ENCODE peak calls at places on chromosome 13, in eight cellular contexts. S is fibroblast of mammary gland, D is heart left ventricle, A is ovary, X is esophagus squamous epithelium, E is NB4, G is thoracic aorta, I is stomach. N is an unnamed sample.

GRCh38 chr13:47897411-47898050 is 103.5 kb downstream of the SUCLA2 start:
- DNase-seq in S (peak), D (no peak), A (no peak), X (no peak), E (no peak), G (no peak), I (no peak), N (peak)

GRCh38 chr13:43905435-43906031 is 25.8 kb downstream of the LACC1 start:
- DNase-seq in S (peak), D (no peak), A (peak), X (no peak), E (peak), G (no peak), I (no peak), N (peak)

GRCh38 chr13:46575843-46576242 is 22.9 kb downstream of the LRCH1 start:
- DNase-seq in S (peak), D (no peak), A (no peak), X (no peak), E (no peak), G (no peak), I (no peak), N (peak)

GRCh38 chr13:97583884-97584497 is 150.0 kb downstream of the RAP2A start:
- DNase-seq in S (no peak), D (no peak), A (no peak), X (no peak), E (no peak), G (no peak), I (no peak), N (no peak)

GRCh38 chr13:100434010-100434763 is 154.4 kb downstream of the GGACT start:
- DNase-seq in S (peak), D (no peak), A (no peak), X (no peak), E (no peak), G (no peak), I (no peak), N (peak)

GRCh38 chr13:86464193-86464592 is 665.0 kb upstream of the SLITRK6 start:
- DNase-seq in S (no peak), D (no peak), A (no peak), X (no peak), E (peak), G (no peak), I (no peak), N (no peak)

GRCh38 chr13:34502621-34503020 is 439.4 kb upstream of the NBEA start:
- DNase-seq in S (no peak), D (no peak), A (no peak), X (no peak), E (no peak), G (no peak), I (no peak), N (no peak)

GRCh38 chr13:109509154-109509905 is 277.1 kb downstream of the IRS2 start:
- DNase-seq in S (peak), D (no peak), A (no peak), X (no peak), E (peak), G (no peak), I (no peak), N (peak)

GRCh38 chr13:84192125-84192524 is 309.9 kb upstream of the SLITRK1 start:
- DNase-seq in S (peak), D (no peak), A (no peak), X (no peak), E (peak), G (no peak), I (no peak), N (no peak)

GRCh38 chr13:44759222-44759721 is 183.1 kb upstream of the TSC22D1 start:
- DNase-seq in S (no peak), D (no peak), A (no peak), X (no peak), E (no peak), G (no peak), I (peak), N (no peak)

GRCh38 chr13:95924389-95924994 is 128.7 kb downstream of the UGGT2 start:
- DNase-seq in S (peak), D (no peak), A (no peak), X (no peak), E (peak), G (no peak), I (no peak), N (peak)

GRCh38 chr13:27274631-27275030 is 4.0 kb downstream of the RASL11A start:
- DNase-seq in S (no peak), D (no peak), A (no peak), X (no peak), E (no peak), G (no peak), I (no peak), N (no peak)

GRCh38 chr13:41970918-41971317 is 10.0 kb upstream of the VWA8 start:
- DNase-seq in S (no peak), D (no peak), A (no peak), X (no peak), E (no peak), G (no peak), I (no peak), N (no peak)

GRCh38 chr13:102814793-102815192 is 15.9 kb downstream of the BIVM start:
- DNase-seq in S (no peak), D (no peak), A (no peak), X (no peak), E (no peak), G (no peak), I (no peak), N (no peak)

GRCh38 chr13:42745655-42746054 is 35.7 kb upstream of the FAM216B start:
- DNase-seq in S (peak), D (no peak), A (no peak), X (no peak), E (peak), G (no peak), I (no peak), N (no peak)

GRCh38 chr13:112661291-112661690 is 28.5 kb upstream of the ATP11A start:
- DNase-seq in S (no peak), D (no peak), A (no peak), X (no peak), E (no peak), G (no peak), I (no peak), N (no peak)
- TF ChIP-seq CTCF in S (no peak), D (no peak), A (no peak), X (no peak), E (no peak), G (no peak), I (no peak), N (no peak)

GRCh38 chr13:25493930-25494707 is 122.3 kb downstream of the ATP8A2 start:
- DNase-seq in S (no peak), D (no peak), A (no peak), X (no peak), E (peak), G (no peak), I (no peak), N (no peak)

GRCh38 chr13:25489238-25489637 is 117.5 kb downstream of the ATP8A2 start:
- DNase-seq in S (no peak), D (no peak), A (no peak), X (no peak), E (no peak), G (no peak), I (no peak), N (no peak)

GRCh38 chr13:25494708-25495411 is 123.1 kb downstream of the ATP8A2 start:
- DNase-seq in S (no peak), D (no peak), A (no peak), X (no peak), E (no peak), G (no peak), I (no peak), N (no peak)

DNA sequence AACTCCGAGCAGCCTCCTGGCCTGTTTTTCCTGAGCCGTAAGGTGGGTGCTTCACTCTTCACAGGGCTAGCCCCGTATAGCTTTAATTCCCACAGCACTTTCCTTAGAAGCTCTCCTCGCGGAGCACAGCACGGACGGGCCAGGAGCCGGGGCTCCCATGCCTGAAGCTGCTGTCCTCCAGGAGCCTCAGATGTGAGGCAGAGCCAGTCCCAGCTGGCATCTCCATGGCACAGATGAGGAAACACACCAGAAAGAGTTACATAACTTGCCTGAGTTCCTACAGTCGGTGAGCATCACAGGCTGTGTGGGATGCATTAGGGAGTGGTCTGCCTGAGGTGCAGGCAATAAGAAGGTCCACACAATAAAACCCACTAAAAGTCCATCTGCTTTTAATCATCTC is 118.5 kb downstream of the ATP8A2 start:
- DNase-seq in S (no peak), D (no peak), A (no peak), X (no peak), E (no peak), G (no peak), I (no peak), N (no peak)
- H3K4me3 ChIP-seq in S (no peak), D (no peak), A (no peak), X (no peak), E (no peak), G (no peak), I (no peak), N (no peak)

GRCh38 chr13:39418424-39418823 is 184.6 kb downstream of the LHFPL6 start:
- DNase-seq in S (no peak), D (no peak), A (no peak), X (no peak), E (no peak), G (no peak), I (no peak), N (no peak)

GRCh38 chr13:39419068-39419467 is 183.9 kb downstream of the LHFPL6 start:
- DNase-seq in S (no peak), D (no peak), A (no peak), X (no peak), E (no peak), G (no peak), I (no peak), N (peak)

GRCh38 chr13:39417643-39418042 is 185.3 kb downstream of the LHFPL6 start:
- DNase-seq in S (peak), D (peak), A (no peak), X (no peak), E (peak), G (no peak), I (no peak), N (peak)

GRCh38 chr13:39415403-39415802 is 187.6 kb downstream of the LHFPL6 start:
- DNase-seq in S (peak), D (peak), A (peak), X (no peak), E (peak), G (no peak), I (no peak), N (peak)

DNA sequence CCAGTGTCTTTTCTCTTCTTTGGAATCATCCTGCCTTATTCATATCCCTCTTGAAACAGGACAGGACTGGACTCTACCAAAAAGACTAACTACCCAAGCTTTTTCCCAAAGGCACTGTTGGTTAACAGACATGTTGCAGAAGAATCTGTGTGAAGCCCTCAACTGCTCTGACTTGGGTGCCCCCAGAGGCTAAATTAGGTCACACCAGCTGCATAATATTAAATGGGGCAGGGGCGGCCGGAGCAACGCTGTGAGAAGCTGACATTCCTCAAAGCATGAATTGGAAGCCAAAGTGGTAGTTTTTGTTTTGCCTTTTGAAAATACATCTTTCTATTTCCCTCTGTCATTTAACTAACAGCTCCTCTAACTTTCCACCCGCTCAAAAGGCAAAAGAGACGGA is 185.9 kb downstream of the LHFPL6 start:
- DNase-seq in S (no peak), D (peak), A (no peak), X (no peak), E (peak), G (no peak), I (no peak), N (no peak)
- TF ChIP-seq CTCF in S (peak), D (no peak), A (no peak), X (no peak), E (no peak), G (peak), I (no peak), N (peak)

DNA sequence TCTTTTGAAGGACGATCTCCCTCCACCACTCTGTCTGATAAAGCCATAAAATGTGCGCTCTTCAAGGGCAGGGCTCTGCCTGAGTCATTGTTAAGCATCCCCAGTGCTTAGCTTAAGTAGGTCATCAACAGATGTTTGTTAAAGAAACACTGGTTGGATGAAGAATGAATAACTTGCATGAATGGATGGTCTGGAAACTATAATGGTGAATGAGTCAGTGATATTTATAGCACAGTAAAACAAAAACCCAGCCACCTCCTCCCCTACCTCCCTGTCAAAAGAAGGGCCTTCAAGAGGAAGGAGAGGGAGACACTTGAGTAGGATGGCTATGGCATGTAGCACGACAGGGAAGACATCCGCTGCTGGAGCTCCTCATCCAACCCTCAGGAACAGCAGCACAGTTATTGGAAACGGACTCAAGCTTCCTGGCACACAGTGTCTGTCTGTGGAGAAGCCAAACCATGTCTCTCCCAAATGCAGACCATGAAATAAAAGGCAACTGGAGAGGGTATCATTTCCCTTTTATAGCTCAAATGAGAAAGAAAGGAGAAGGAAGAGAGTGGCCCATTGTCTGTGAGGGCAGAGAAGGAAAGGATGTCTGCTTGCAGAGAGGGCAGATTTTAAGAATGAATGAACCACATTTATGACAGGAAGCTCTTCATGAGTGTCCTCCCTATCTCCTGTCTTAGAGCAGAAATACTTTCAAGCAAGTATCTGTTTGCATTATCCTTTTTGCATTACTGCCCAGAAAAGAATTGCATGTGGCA is 183.4 kb upstream of the UBL3 start:
- DNase-seq in S (peak), D (no peak), A (no peak), X (no peak), E (peak), G (no peak), I (no peak), N (peak)
- H3K4me3 ChIP-seq in S (no peak), D (no peak), A (no peak), X (no peak), E (no peak), G (no peak), I (no peak), N (no peak)

DNA sequence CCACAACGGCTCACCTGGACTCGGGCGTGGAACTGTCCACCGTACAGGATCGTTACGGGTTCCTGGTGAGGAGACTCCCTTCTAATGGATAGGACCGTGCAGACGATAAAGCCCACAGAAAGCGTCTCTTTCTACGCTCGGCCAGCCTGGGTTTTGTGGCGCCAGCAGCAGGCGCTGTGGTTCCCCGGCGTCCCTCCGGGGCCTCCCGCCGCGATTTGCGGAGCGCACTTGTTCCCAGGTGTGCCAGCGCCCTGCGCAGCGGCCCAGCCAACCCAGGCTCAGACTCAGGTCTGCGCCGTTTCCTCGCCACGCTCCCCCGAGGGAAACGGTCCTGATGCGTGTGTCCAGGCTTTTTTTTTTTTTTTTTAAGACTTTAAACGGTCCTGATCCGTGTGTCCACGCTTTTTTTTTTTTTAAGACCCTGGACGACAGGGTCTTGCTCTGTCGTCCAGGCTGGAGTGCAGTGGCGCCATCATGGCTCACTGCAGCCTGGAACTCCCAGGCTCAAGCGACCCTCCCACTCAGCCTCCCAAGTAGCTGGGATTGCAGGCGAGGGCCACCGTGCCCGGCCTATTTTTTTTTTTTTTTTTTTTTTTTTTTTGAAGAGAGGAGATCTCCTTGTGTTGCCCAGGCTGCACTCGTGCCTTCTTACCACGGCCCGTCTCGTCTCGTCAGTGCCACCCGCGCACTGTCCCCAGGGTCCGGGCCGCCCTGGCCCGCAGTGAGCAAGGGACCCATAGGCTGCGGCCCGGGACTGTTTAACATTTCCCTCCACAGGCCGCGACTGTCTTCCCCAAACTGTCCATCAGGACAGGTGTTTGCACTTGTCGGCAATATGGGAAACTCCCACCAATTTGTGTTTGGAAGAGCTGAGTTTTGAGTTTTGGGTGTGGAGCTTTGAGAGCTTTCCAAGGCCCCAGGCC is 23.8 kb downstream of the GJA3 start:
- DNase-seq in S (peak), D (no peak), A (no peak), X (no peak), E (peak), G (no peak), I (peak), N (no peak)
- TF ChIP-seq CTCF in S (peak), D (peak), A (no peak), X (peak), E (peak), G (no peak), I (peak), N (peak)

N was measured in fibroblast of villous mesenchyme.